ENCODE peak calls at places on chromosomes 13 and 19, in seven cellular contexts. R is stomach, D is left ventricle myocardium inferior, I is Peyer's patch, Z is ovary, T is A673, J is breast epithelium. M is an unnamed sample.

GRCh38 chr19:16274466-16274865 is 50.2 kb upstream of the KLF2 start:
- DNase-seq in R (no peak), D (no peak), I (no peak), Z (no peak), T (no peak), J (no peak), M (peak; percentile 58)

GRCh38 chr19:632228-633067 is 889 bp downstream of the POLRMT start:
- DNase-seq in R (no peak), D (no peak), I (peak; percentile 83), Z (no peak), T (peak; percentile 79), J (no peak), M (no peak)

GRCh38 chr13:110187501-110188161 is 119.3 kb downstream of the COL4A1 start:
- DNase-seq in R (no peak), D (peak; percentile 69), I (no peak), Z (no peak), T (peak; percentile 61), J (no peak), M (no peak)

GRCh38 chr13:98909016-98909415 is 68.8 kb downstream of the DOCK9 start:
- DNase-seq in R (no peak), D (no peak), I (no peak), Z (no peak), T (no peak), J (no peak), M (no peak)

GRCh38 chr13:24821207-24821606 is 57.2 kb downstream of the RNF17 start:
- DNase-seq in R (no peak), D (no peak), I (no peak), Z (no peak), T (no peak), J (no peak), M (no peak)

GRCh38 chr19:16013181-16013850 is 63.0 kb upstream of the TPM4 start:
- DNase-seq in R (no peak), D (no peak), I (no peak), Z (no peak), T (no peak), J (no peak), M (no peak)

GRCh38 chr19:47353307-47353712 is 4.2 kb downstream of the DHX34 start:
- DNase-seq in R (peak; percentile 77), D (peak; percentile 49), I (peak; percentile 85), Z (no peak), T (no peak), J (no peak), M (no peak)

GRCh38 chr19:35518313-35518712 is 4.9 kb upstream of the DMKN start:
- DNase-seq in R (no peak), D (no peak), I (no peak), Z (no peak), T (peak; percentile 27), J (no peak), M (no peak)

GRCh38 chr19:17385878-17386611 is 8.0 kb downstream of the CCDC194 start:
- DNase-seq in R (peak; percentile 65), D (peak; percentile 56), I (peak; percentile 71), Z (peak; percentile 65), T (peak; percentile 82), J (peak; percentile 59), M (peak; percentile 50)

GRCh38 chr13:113964251-113964995 is 9.5 kb downstream of the C13orf46 start:
- DNase-seq in R (no peak), D (peak; percentile 4), I (no peak), Z (no peak), T (no peak), J (no peak), M (no peak)

GRCh38 chr19:16594131-16594586 is 21.9 kb upstream of the SLC35E1 start:
- DNase-seq in R (no peak), D (no peak), I (no peak), Z (no peak), T (no peak), J (no peak), M (no peak)

GRCh38 chr19:18603255-18603957 is 3.2 kb downstream of the CRLF1 start:
- DNase-seq in R (no peak), D (no peak), I (no peak), Z (no peak), T (no peak), J (no peak), M (no peak)

GRCh38 chr19:50722248-50723013 is 733 bp upstream of the CLEC11A start:
- DNase-seq in R (no peak), D (no peak), I (no peak), Z (peak; percentile 35), T (no peak), J (no peak), M (no peak)

GRCh38 chr13:31431722-31432137 is 232.0 kb downstream of the B3GLCT start:
- DNase-seq in R (peak; percentile 51), D (peak; percentile 40), I (no peak), Z (peak; percentile 35), T (peak; percentile 54), J (no peak), M (peak; percentile 67)

GRCh38 chr13:24619302-24619701 is 60.9 kb upstream of the ATP12A start:
- DNase-seq in R (no peak), D (no peak), I (no peak), Z (no peak), T (no peak), J (no peak), M (no peak)

GRCh38 chr19:29685326-29685725 is 20.1 kb downstream of the PLEKHF1 start:
- DNase-seq in R (no peak), D (no peak), I (peak; percentile 8), Z (no peak), T (no peak), J (no peak), M (no peak)

GRCh38 chr19:38667552-38668205 is 20.2 kb downstream of the ACTN4 start:
- DNase-seq in R (no peak), D (no peak), I (no peak), Z (no peak), T (peak; percentile 54), J (no peak), M (no peak)

GRCh38 chr19:7533281-7533819 is 2.2 kb upstream of the PNPLA6 start:
- DNase-seq in R (peak; percentile 61), D (peak; percentile 76), I (peak; percentile 72), Z (peak; percentile 84), T (peak; percentile 64), J (no peak), M (peak; percentile 67)

GRCh38 chr13:42653694-42654093 is 79.7 kb downstream of the TNFSF11 start:
- DNase-seq in R (no peak), D (no peak), I (no peak), Z (no peak), T (no peak), J (no peak), M (no peak)

GRCh38 chr19:343451-343931 is 1.1 kb downstream of the MIER2 start:
- DNase-seq in R (no peak), D (no peak), I (no peak), Z (no peak), T (peak; percentile 10), J (no peak), M (no peak)

GRCh38 chr19:15404780-15405211 is 14.0 kb downstream of the AKAP8L start:
- DNase-seq in R (no peak), D (no peak), I (no peak), Z (no peak), T (no peak), J (no peak), M (no peak)

GRCh38 chr13:79380943-79381445 is 25.1 kb downstream of the RBM26 start:
- DNase-seq in R (no peak), D (no peak), I (no peak), Z (no peak), T (no peak), J (no peak), M (no peak)

GRCh38 chr13:109400192-109400591 is 386.2 kb downstream of the IRS2 start:
- DNase-seq in R (peak; percentile 68), D (peak; percentile 22), I (peak; percentile 74), Z (no peak), T (no peak), J (no peak), M (no peak)

GRCh38 chr19:19937403-19937802 is 36.7 kb downstream of the ZNF93 start:
- DNase-seq in R (no peak), D (no peak), I (no peak), Z (no peak), T (no peak), J (no peak), M (no peak)

DNA sequence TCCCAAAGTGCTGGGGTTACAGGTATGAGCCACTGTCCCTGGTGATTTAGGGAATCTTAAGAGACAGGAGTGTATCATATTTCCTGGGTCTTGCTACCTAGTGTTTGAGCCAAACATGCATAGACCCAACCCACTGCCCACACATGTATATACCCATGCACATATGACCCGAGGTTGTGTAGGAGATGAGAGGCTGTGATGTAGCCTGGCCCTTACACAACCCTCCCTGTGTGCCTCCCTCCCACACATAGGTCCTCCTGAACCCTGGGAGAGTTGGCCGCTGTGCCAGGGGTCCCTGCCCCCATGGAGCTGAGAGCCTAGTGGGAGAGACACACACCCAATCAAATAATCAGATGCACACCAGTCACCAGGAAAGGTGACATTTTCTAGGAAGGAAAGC is 365.9 kb downstream of the ZNF536 start:
- DNase-seq in R (no peak), D (no peak), I (no peak), Z (no peak), T (no peak), J (no peak), M (no peak)
- TF ChIP-seq CTCF in R (no peak), D (no peak), I (no peak), Z (no peak), T (no peak), J (no peak), M (no peak)

GRCh38 chr19:45164577-45165335 is 4.0 kb upstream of the NKPD1 start:
- DNase-seq in R (peak; percentile 82), D (peak; percentile 45), I (peak; percentile 70), Z (peak; percentile 60), T (no peak), J (peak; percentile 80), M (peak; percentile 34)
- H3K27ac ChIP-seq in R (no peak overlapping the region), D (peak overlapping the region; percentile 37), I (no peak overlapping the region), Z (no peak overlapping the region), T (no peak overlapping the region), J (peak overlapping the region; percentile 61), M (no peak overlapping the region)

DNA sequence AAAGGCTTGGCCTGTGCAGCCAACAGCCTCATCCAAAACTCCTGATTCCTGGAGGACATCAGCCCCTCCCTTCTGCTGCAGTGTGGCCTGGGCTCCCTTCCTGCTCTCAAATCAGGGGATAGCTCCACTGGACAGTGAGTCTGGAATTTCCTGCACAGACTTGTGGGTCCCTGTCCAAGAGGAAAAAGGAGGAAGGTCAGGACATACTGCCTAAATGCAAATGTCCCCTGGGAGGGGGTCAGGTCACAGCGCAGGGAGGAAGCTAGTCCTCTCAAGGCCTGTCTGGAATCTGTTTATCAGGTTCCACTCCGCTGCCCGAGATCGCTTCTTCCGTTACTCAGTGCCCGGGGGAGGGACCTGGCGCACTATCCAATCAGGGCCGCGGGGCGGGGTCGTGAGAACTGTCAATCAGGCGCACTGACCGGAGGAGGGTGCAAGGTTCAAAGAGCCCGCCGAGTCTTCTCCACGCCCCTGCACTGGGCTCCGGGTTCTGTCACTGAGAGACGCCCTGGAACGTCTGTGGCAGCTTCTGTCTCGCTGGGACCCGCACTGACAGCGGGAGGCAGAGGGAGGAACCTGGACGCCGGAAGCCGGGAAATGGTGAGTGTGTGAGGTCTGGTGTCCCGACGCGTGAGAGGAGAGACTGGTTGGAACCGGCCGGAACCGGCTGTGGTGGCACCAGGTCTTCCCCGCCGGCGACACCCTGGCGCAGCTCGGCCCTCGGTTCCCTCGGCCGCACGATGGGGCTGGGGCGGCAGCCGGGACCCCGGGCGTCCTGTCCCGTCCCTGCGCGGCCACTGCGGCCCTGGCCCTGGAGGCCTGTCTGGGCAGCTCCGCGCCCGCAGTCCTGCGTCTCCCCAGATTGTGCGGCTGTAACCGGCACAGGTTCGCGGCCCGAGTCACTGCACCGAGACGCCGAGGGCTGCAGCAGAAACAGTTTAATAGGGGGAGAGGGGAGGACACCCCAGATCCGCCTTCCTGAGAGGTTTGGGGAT is at the start of gene ZNF441:
- DNase-seq in R (peak; percentile 98), D (peak; percentile 99), I (peak; percentile 99), Z (peak; percentile 97), T (peak; percentile 94), J (peak; percentile 98), M (peak; percentile 95)
- TF ChIP-seq CTCF in R (no peak), D (no peak), I (peak; percentile 3), Z (peak; percentile 31), T (no peak), J (no peak), M (no peak)

GRCh38 chr13:51258612-51259358 is 36.6 kb downstream of the FAM124A start:
- DNase-seq in R (no peak), D (no peak), I (no peak), Z (no peak), T (no peak), J (no peak), M (no peak)
- H3K27ac ChIP-seq in R (no peak overlapping the region), D (peak overlapping the region; percentile 79), I (no peak overlapping the region), Z (no peak overlapping the region), T (no peak overlapping the region), J (no peak overlapping the region), M (no peak overlapping the region)

M was measured in uterus.